ENCODE peak calls at places on chromosomes 3 and 15, in four cellular contexts. One of them, this sample, is unnamed.

GRCh38 chr3:57691411-57692133 is 1.3 kb downstream of the DENND6A start:
- DNase-seq in GM23248: peak; percentile 51
- DNase-seq in PC-3: no peak
- DNase-seq in WERI-Rb-1: no peak
- DNase-seq in this sample: peak; percentile 36

GRCh38 chr15:65101418-65101890 is 13.5 kb downstream of the UBAP1L start:
- DNase-seq in WERI-Rb-1: peak; percentile 80
- DNase-seq in GM23248: peak; percentile 68
- DNase-seq in PC-3: peak; percentile 53
- DNase-seq in this sample: peak; percentile 94

GRCh38 chr3:43621406-43621973 is 321 bp downstream of the ANO10 start:
- DNase-seq in PC-3: no peak
- DNase-seq in GM23248: no peak
- DNase-seq in WERI-Rb-1: no peak
- DNase-seq in this sample: no peak

GRCh38 chr3:188183452-188183851 is 29.5 kb downstream of the LPP start:
- DNase-seq in PC-3: no peak
- DNase-seq in GM23248: no peak
- DNase-seq in WERI-Rb-1: no peak
- DNase-seq in this sample: no peak

GRCh38 chr3:95028688-95029087 is 965.8 kb downstream of the NSUN3 start:
- DNase-seq in WERI-Rb-1: no peak
- DNase-seq in PC-3: no peak
- DNase-seq in GM23248: no peak
- DNase-seq in this sample: peak; percentile 76

GRCh38 chr3:9091811-9092210 is 128.5 kb upstream of the RAD18 start:
- DNase-seq in PC-3: no peak
- DNase-seq in WERI-Rb-1: no peak
- DNase-seq in GM23248: peak; percentile 9
- DNase-seq in this sample: no peak

GRCh38 chr3:53174346-53175250 is 13.6 kb downstream of the PRKCD start:
- DNase-seq in PC-3: no peak
- DNase-seq in GM23248: no peak
- DNase-seq in WERI-Rb-1: no peak
- DNase-seq in this sample: no peak

GRCh38 chr3:30908466-30909037 is 14.1 kb upstream of the GADL1 start:
- DNase-seq in GM23248: no peak
- DNase-seq in PC-3: no peak
- DNase-seq in WERI-Rb-1: no peak
- DNase-seq in this sample: peak; percentile 76

GRCh38 chr3:23611737-23612295 is 193.9 kb upstream of the UBE2E1 start:
- DNase-seq in WERI-Rb-1: no peak
- DNase-seq in GM23248: peak; percentile 23
- DNase-seq in PC-3: no peak
- DNase-seq in this sample: no peak

GRCh38 chr3:47778746-47779145 is 2.9 kb downstream of the SMARCC1 start:
- DNase-seq in GM23248: no peak
- DNase-seq in WERI-Rb-1: no peak
- DNase-seq in PC-3: no peak
- DNase-seq in this sample: no peak

GRCh38 chr3:31968391-31968926 is 12.6 kb downstream of the OSBPL10 start:
- DNase-seq in WERI-Rb-1: no peak
- DNase-seq in GM23248: peak; percentile 76
- DNase-seq in PC-3: peak; percentile 65
- DNase-seq in this sample: no peak

GRCh38 chr3:159260049-159260662 is 458.3 kb downstream of the MFSD1 start:
- DNase-seq in WERI-Rb-1: peak; percentile 24
- DNase-seq in PC-3: peak; percentile 81
- DNase-seq in GM23248: peak; percentile 88
- DNase-seq in this sample: peak; percentile 51

GRCh38 chr15:56234804-56235203 is 8.9 kb downstream of the RFX7 start:
- DNase-seq in GM23248: no peak
- DNase-seq in WERI-Rb-1: no peak
- DNase-seq in PC-3: no peak
- DNase-seq in this sample: no peak

GRCh38 chr3:13105851-13106250 is 32.6 kb upstream of the IQSEC1 start:
- DNase-seq in PC-3: peak; percentile 52
- DNase-seq in GM23248: no peak
- DNase-seq in WERI-Rb-1: peak; percentile 83
- DNase-seq in this sample: no peak

GRCh38 chr15:94164202-94164807 is 67.1 kb upstream of the MCTP2 start:
- DNase-seq in PC-3: peak; percentile 78
- DNase-seq in WERI-Rb-1: peak; percentile 11
- DNase-seq in GM23248: peak; percentile 63
- DNase-seq in this sample: peak; percentile 49

GRCh38 chr3:107668963-107669362 is 146.2 kb downstream of the BBX start:
- DNase-seq in GM23248: peak; percentile 26
- DNase-seq in WERI-Rb-1: no peak
- DNase-seq in PC-3: no peak
- DNase-seq in this sample: no peak

GRCh38 chr15:37037256-37037655 is 63.1 kb downstream of the MEIS2 start:
- DNase-seq in WERI-Rb-1: no peak
- DNase-seq in GM23248: no peak
- DNase-seq in PC-3: no peak
- DNase-seq in this sample: no peak

GRCh38 chr15:37035349-37035748 is 65.0 kb downstream of the MEIS2 start:
- DNase-seq in WERI-Rb-1: peak; percentile 83
- DNase-seq in GM23248: peak; percentile 42
- DNase-seq in PC-3: peak; percentile 41
- DNase-seq in this sample: no peak

GRCh38 chr15:37038716-37039106 is 61.6 kb downstream of the MEIS2 start:
- DNase-seq in GM23248: no peak
- DNase-seq in PC-3: no peak
- DNase-seq in WERI-Rb-1: no peak
- DNase-seq in this sample: no peak

GRCh38 chr15:37040072-37040742 is 60.1 kb downstream of the MEIS2 start:
- DNase-seq in PC-3: no peak
- DNase-seq in WERI-Rb-1: no peak
- DNase-seq in GM23248: no peak
- DNase-seq in this sample: no peak

GRCh38 chr15:37038036-37038715 is 62.2 kb downstream of the MEIS2 start:
- DNase-seq in PC-3: peak; percentile 7
- DNase-seq in WERI-Rb-1: no peak
- DNase-seq in GM23248: no peak
- DNase-seq in this sample: no peak
- H3K27me3 ChIP-seq in PC-3: no peaks in the 10 kb centered on the region
- H3K27me3 ChIP-seq in WERI-Rb-1: no peaks in the 10 kb centered on the region
- H3K27me3 ChIP-seq in GM23248: no peaks in the 10 kb centered on the region
- H3K27me3 ChIP-seq in this sample: no peaks in the 10 kb centered on the region

DNA sequence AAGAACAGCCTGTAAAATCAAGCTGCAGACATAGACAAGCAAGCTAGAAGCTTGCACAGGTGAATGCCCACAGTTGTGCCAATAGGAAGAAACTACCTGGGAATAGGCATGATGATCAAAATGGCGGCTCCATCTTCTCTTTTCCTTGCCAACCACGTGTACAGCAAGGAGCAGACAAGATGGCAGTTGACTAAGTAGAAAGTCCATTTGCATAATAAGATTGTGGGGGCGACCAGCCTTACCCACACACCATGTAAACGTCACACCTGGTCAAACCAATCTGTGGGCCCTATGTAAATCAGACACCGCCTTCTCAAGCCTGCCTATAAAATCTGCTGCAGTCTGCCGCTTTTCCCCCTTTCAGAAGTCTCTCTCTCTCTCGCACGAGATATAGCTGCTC is 25.1 kb upstream of the ANKRD34C start:
- DNase-seq in WERI-Rb-1: no peak
- DNase-seq in PC-3: no peak
- DNase-seq in GM23248: no peak
- DNase-seq in this sample: no peak
- H3K27me3 ChIP-seq in WERI-Rb-1: no peaks in the 10 kb centered on the region
- H3K27me3 ChIP-seq in PC-3: peaks cover 34% of the 10 kb centered on the region
- H3K27me3 ChIP-seq in GM23248: no peaks in the 10 kb centered on the region
- H3K27me3 ChIP-seq in this sample: peaks cover under 1% of the 10 kb centered on the region

GRCh38 chr15:72826611-72827010 is 43.1 kb upstream of the ADPGK start:
- DNase-seq in WERI-Rb-1: no peak
- DNase-seq in PC-3: no peak
- DNase-seq in GM23248: no peak
- DNase-seq in this sample: no peak
- H3K27me3 ChIP-seq in WERI-Rb-1: no peaks in the 10 kb centered on the region
- H3K27me3 ChIP-seq in PC-3: peaks cover 28% of the 10 kb centered on the region
- H3K27me3 ChIP-seq in GM23248: peaks cover 27% of the 10 kb centered on the region
- H3K27me3 ChIP-seq in this sample: peaks cover 16% of the 10 kb centered on the region

GRCh38 chr3:122313261-122313660 is 11.8 kb upstream of the CSTA start:
- DNase-seq in PC-3: no peak
- DNase-seq in WERI-Rb-1: no peak
- DNase-seq in GM23248: peak; percentile 21
- DNase-seq in this sample: no peak

GRCh38 chr3:122315619-122316018 is 9.4 kb upstream of the CSTA start:
- DNase-seq in GM23248: no peak
- DNase-seq in PC-3: no peak
- DNase-seq in WERI-Rb-1: no peak
- DNase-seq in this sample: no peak

GRCh38 chr3:122314467-122314866 is 10.6 kb upstream of the CSTA start:
- DNase-seq in PC-3: peak; percentile 81
- DNase-seq in GM23248: peak; percentile 63
- DNase-seq in WERI-Rb-1: no peak
- DNase-seq in this sample: no peak

GRCh38 chr3:122310361-122310760 is 14.7 kb upstream of the CSTA start:
- DNase-seq in PC-3: peak; percentile 30
- DNase-seq in WERI-Rb-1: no peak
- DNase-seq in GM23248: no peak
- DNase-seq in this sample: no peak

DNA sequence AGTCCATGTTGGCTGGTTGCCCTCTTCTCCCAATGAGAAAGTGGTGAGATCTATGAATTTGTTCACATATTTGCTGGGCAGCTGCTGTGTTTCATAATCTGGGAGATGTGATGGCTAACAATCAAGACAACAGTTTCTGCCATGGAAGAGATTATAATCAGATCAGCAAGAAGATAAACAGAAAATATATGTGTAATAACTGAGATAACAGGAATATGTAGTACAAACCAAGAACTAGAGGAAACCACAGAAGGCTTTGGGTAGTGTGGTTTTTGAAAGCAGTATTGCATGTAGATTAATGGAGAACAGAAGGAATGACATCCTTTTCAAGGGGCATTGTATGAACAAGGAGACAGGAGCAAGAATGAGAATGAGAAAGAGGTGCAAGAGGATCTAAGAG is 12.2 kb upstream of the CSTA start:
- DNase-seq in PC-3: no peak
- DNase-seq in WERI-Rb-1: no peak
- DNase-seq in GM23248: no peak
- DNase-seq in this sample: no peak
- H3K27me3 ChIP-seq in PC-3: no peaks in the 10 kb centered on the region
- H3K27me3 ChIP-seq in WERI-Rb-1: peaks cover 9% of the 10 kb centered on the region
- H3K27me3 ChIP-seq in GM23248: peaks cover 4% of the 10 kb centered on the region
- H3K27me3 ChIP-seq in this sample: peaks cover 12% of the 10 kb centered on the region

GRCh38 chr3:69144631-69145244 is 22.3 kb upstream of the LMOD3 start:
- DNase-seq in PC-3: no peak
- DNase-seq in WERI-Rb-1: no peak
- DNase-seq in GM23248: no peak
- DNase-seq in this sample: no peak
- H3K27me3 ChIP-seq in PC-3: no peaks in the 10 kb centered on the region
- H3K27me3 ChIP-seq in WERI-Rb-1: no peaks in the 10 kb centered on the region
- H3K27me3 ChIP-seq in GM23248: peaks cover 19% of the 10 kb centered on the region
- H3K27me3 ChIP-seq in this sample: peaks cover 4% of the 10 kb centered on the region

GRCh38 chr3:128997486-128997885 is 3.6 kb upstream of the CFAP92 start:
- DNase-seq in GM23248: no peak
- DNase-seq in WERI-Rb-1: no peak
- DNase-seq in PC-3: no peak
- DNase-seq in this sample: no peak
- H3K27me3 ChIP-seq in GM23248: peaks cover 81% of the 10 kb centered on the region
- H3K27me3 ChIP-seq in WERI-Rb-1: peaks cover 23% of the 10 kb centered on the region
- H3K27me3 ChIP-seq in PC-3: no peaks in the 10 kb centered on the region
- H3K27me3 ChIP-seq in this sample: peaks cover 29% of the 10 kb centered on the region

DNA sequence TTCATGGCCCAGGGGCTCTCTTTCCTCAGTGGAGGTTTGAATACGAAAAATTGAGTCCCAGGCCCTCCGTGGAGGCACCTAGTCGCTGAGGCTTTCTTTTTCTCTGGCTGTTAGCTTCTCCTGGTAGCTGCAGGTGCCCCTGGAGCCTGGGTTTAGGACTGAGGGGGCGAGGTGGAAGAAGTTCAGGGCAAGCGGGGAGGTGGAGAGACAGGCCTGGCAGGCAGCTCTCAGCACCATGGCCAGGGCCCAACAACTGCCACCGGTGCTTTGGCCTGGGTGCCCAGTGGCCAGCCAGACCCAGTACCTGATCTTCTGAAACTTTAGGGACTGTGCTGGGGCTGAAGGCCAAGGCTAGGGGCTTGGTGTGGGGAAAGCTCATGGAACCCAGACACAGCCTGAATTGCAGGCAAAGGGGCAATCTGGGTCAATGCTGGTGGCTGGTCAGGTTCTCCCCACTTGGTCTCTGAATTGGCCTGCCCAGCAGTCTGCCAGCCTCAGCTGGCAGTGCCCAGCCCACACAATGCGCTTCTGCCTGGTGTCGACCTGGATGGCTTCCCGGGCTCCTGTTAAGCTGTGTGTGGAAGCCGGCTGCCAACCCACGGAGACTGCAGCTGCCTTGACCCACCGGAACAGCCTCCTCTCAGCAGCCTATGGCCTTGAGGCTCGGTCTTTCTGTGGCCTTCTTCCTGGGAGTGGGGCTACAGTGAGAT is 30.3 kb upstream of the POLG start:
- DNase-seq in GM23248: no peak
- DNase-seq in PC-3: no peak
- DNase-seq in WERI-Rb-1: no peak
- DNase-seq in this sample: no peak
- H3K27me3 ChIP-seq in GM23248: peaks cover 92% of the 10 kb centered on the region
- H3K27me3 ChIP-seq in PC-3: peaks cover 54% of the 10 kb centered on the region
- H3K27me3 ChIP-seq in WERI-Rb-1: no peaks in the 10 kb centered on the region
- H3K27me3 ChIP-seq in this sample: peaks cover 83% of the 10 kb centered on the region

DNA sequence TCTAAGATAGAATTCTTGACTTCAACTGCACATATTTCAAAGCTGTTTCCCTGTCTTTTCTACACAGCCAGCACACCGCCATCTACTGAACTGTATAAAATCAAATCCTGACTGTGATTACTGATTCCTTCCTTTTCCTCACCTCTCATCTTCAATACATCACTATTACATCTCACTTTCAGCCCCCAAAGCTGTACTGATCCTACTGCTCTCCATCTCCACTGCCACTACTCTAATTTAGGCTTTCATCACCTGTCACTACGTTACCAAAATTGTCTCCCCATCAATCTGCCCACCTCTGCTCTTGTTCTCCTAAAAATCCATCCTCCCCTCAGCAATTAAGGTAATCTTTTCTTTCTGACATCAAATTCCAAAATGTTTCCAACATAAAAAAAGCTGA is 4.5 kb upstream of the CCDC39 start:
- DNase-seq in PC-3: no peak
- DNase-seq in WERI-Rb-1: no peak
- DNase-seq in GM23248: no peak
- DNase-seq in this sample: no peak
- H3K27me3 ChIP-seq in PC-3: peaks cover 23% of the 10 kb centered on the region
- H3K27me3 ChIP-seq in WERI-Rb-1: no peaks in the 10 kb centered on the region
- H3K27me3 ChIP-seq in GM23248: no peaks in the 10 kb centered on the region
- H3K27me3 ChIP-seq in this sample: peaks cover 30% of the 10 kb centered on the region

This sample was measured in HAP-1.